ENCODE peak calls at places on chromosomes 16 and 17, in six cellular contexts. H is RWPE2, N is progenitor cell of endocrine pancreas, W is fibroblast of pulmonary artery, A is WERI-Rb-1, M is PC-3. C is an unnamed sample.

GRCh38 chr17:17900615-17901520 is 64.1 kb upstream of the SREBF1 start:
- DNase-seq in M (peak), N (no peak), A (no peak), H (peak), W (peak), C (peak)

GRCh38 chr17:47708864-47709541 is 15.0 kb downstream of the TBKBP1 start:
- DNase-seq in N (no peak), M (peak), A (no peak), W (peak), H (no peak), C (peak)

GRCh38 chr16:22677024-22677830 is 136.7 kb upstream of the HS3ST2 start:
- DNase-seq in W (no peak), A (no peak), H (no peak), M (no peak), N (no peak), C (no peak)

GRCh38 chr17:36000730-36001108 is 634 bp downstream of the CCL15 start:
- DNase-seq in W (no peak), M (no peak), A (no peak), N (no peak), H (no peak), C (no peak)

GRCh38 chr16:14372471-14372870 is 257.6 kb downstream of the PARN start:
- DNase-seq in H (no peak), M (no peak), N (no peak), A (no peak), W (no peak), C (no peak)

GRCh38 chr17:3879181-3879580 is 13.7 kb downstream of the CAMKK1 start:
- DNase-seq in W (peak), A (peak), M (no peak), H (no peak), N (no peak), C (peak)

GRCh38 chr17:77696151-77696719 is 262.3 kb upstream of the TNRC6C start:
- DNase-seq in M (no peak), A (peak), H (no peak), N (no peak), W (no peak), C (no peak)

GRCh38 chr16:610513-611381 is 20.0 kb upstream of the WFIKKN1 start:
- DNase-seq in A (peak), H (no peak), N (no peak), W (no peak), M (no peak), C (no peak)

GRCh38 chr16:80899804-80900592 is 95.6 kb upstream of the CDYL2 start:
- DNase-seq in N (no peak), A (no peak), H (no peak), W (peak), M (peak), C (peak)

GRCh38 chr17:14950216-14950615 is 314.9 kb downstream of the PMP22 start:
- DNase-seq in W (no peak), M (no peak), N (no peak), A (no peak), H (no peak), C (no peak)

GRCh38 chr16:50309527-50310307 is 43.4 kb downstream of the ADCY7 start:
- DNase-seq in H (no peak), A (no peak), N (no peak), W (no peak), M (no peak), C (no peak)

GRCh38 chr16:81703177-81704155 is 75.6 kb upstream of the PLCG2 start:
- DNase-seq in W (peak), H (no peak), N (no peak), A (no peak), M (peak), C (peak)

GRCh38 chr17:1109606-1110523 is 69.9 kb downstream of the ABR start:
- DNase-seq in H (no peak), W (no peak), M (peak), A (peak), N (peak), C (no peak)

GRCh38 chr16:20740007-20740883 is 1.4 kb downstream of the THUMPD1 start:
- DNase-seq in W (peak), A (no peak), M (peak), H (no peak), N (no peak), C (peak)
- TF ChIP-seq CTCF in W (peak), A (peak), M (peak), H (peak), N (peak), C (peak)

GRCh38 chr16:54812229-54812628 is 118.4 kb upstream of the IRX5 start:
- DNase-seq in W (peak), A (no peak), N (no peak), H (no peak), M (no peak), C (peak)
- TF ChIP-seq CTCF in W (peak), A (peak), N (no peak), H (peak), M (no peak), C (peak)

DNA sequence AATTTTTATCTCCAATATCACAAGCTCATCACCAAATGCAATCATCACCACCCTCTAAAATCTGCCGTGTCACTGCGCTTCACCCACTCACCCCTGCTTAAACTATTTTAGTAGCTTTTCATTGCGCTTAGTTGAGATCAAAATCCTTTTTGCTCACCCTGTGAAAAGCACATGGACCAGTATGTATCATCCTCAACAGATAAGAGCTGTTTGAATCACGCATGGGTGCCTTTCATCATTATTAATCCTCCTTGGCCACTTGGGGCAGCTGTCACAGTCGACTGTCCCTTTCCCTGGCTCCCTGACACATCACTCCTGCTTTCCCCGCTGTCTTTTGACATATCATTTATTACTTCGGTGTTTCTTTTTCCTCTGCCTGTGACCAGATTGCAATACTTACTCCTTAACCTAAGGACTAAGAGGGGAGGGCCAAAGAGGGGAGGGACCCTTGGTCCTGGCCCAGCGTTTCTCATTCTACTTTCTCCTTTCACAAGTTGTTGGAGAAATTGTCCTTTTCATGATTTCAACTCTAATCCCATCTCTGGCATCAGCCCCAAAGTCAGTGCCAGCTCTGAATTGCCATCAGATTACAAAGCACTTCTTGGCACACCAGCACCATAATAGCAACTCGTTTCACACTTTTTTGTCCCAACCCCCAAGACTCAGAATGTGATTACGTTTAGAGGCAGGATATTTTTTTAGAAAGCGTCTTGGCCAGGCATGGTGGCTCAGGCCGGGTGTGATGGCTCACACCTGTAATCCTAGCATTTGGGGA is 8.6 kb upstream of the KDM6B start:
- DNase-seq in H (no peak), W (no peak), A (peak), M (peak), N (no peak), C (peak)
- TF ChIP-seq CTCF in H (peak), W (peak), A (peak), M (peak), N (no peak), C (peak)

GRCh38 chr17:31111183-31111582 is 16.4 kb downstream of the NF1 start:
- DNase-seq in H (no peak), M (no peak), A (no peak), W (no peak), N (no peak), C (no peak)
- TF ChIP-seq CTCF in H (no peak), M (no peak), A (no peak), W (no peak), N (no peak), C (no peak)

C was measured in fibroblast of the aortic adventitia.